ENCODE peak calls at places on chromosomes 3 and 15, in ten cellular contexts. M is glutamatergic neuron, Q is endothelial cell, H is adrenal gland, U is natural killer cell, B is pancreas, P is endothelial cell of umbilical vein, N is neural crest cell, X is NB4, A is AG09319. S is an unnamed sample.
A peak's percentile ranks its signal among the peaks of the same experiment; 100 is the strongest.

GRCh38 chr3:112104774-112105173 is 18.6 kb downstream of the C3orf52 start:
- DNase-seq in M (no peak), Q (no peak), H (no peak), U (no peak), B (no peak), P (no peak), N (no peak), X (no peak), A (no peak), S (no peak)

GRCh38 chr15:41024141-41024540 is 70.9 kb downstream of the CHAC1 start:
- DNase-seq in M (no peak), Q (no peak), H (no peak), U (no peak), B (no peak), P (no peak), N (no peak), X (no peak), A (peak; percentile 73), S (no peak)

GRCh38 chr15:34853001-34853758 is 57.8 kb upstream of the ACTC1 start:
- DNase-seq in M (no peak), Q (no peak), H (no peak), U (no peak), B (no peak), P (peak; percentile 82), N (no peak), X (no peak), A (peak; percentile 42), S (no peak)

GRCh38 chr3:14418670-14419250 is 16.4 kb downstream of the SLC6A6 start:
- DNase-seq in M (no peak), Q (no peak), H (no peak), U (no peak), B (no peak), P (no peak), N (no peak), X (peak; percentile 77), A (no peak), S (no peak)

GRCh38 chr3:56928379-56929068 is 126.8 kb upstream of the ARHGEF3 start:
- DNase-seq in M (no peak), Q (no peak), H (peak; percentile 66), U (no peak), B (no peak), P (peak; percentile 76), N (no peak), X (peak; percentile 77), A (no peak), S (no peak)

GRCh38 chr3:187945374-187945773 is 200.1 kb upstream of the BCL6 start:
- DNase-seq in M (no peak), Q (no peak), H (no peak), U (no peak), B (no peak), P (no peak), N (no peak), X (no peak), A (no peak), S (no peak)

GRCh38 chr3:111915905-111916304 is 56.8 kb downstream of the PHLDB2 start:
- DNase-seq in M (no peak), Q (no peak), H (no peak), U (no peak), B (no peak), P (peak; percentile 87), N (no peak), X (no peak), A (no peak), S (no peak)

GRCh38 chr3:33218072-33218445 is 551 bp downstream of the SUSD5 start:
- DNase-seq in M (no peak), Q (no peak), H (no peak), U (no peak), B (no peak), P (peak; percentile 57), N (peak; percentile 26), X (no peak), A (no peak), S (no peak)

GRCh38 chr3:52090131-52090548 is 33.8 kb upstream of the DUSP7 start:
- DNase-seq in M (no peak), Q (no peak), H (no peak), U (no peak), B (peak; percentile 6), P (peak; percentile 79), N (no peak), X (peak; percentile 64), A (peak; percentile 34), S (no peak)

GRCh38 chr3:52087728-52088127 is 31.4 kb upstream of the DUSP7 start:
- DNase-seq in M (no peak), Q (no peak), H (no peak), U (no peak), B (no peak), P (no peak), N (no peak), X (peak; percentile 49), A (no peak), S (no peak)

GRCh38 chr3:52090620-52091468 is 34.5 kb upstream of the DUSP7 start:
- DNase-seq in M (no peak), Q (no peak), H (no peak), U (no peak), B (peak; percentile 41), P (no peak), N (no peak), X (no peak), A (no peak), S (no peak)

GRCh38 chr3:52088445-52089367 is 32.3 kb upstream of the DUSP7 start:
- DNase-seq in M (peak; percentile 65), Q (no peak), H (no peak), U (no peak), B (peak; percentile 35), P (peak; percentile 44), N (peak; percentile 22), X (peak; percentile 95), A (no peak), S (no peak)

DNA sequence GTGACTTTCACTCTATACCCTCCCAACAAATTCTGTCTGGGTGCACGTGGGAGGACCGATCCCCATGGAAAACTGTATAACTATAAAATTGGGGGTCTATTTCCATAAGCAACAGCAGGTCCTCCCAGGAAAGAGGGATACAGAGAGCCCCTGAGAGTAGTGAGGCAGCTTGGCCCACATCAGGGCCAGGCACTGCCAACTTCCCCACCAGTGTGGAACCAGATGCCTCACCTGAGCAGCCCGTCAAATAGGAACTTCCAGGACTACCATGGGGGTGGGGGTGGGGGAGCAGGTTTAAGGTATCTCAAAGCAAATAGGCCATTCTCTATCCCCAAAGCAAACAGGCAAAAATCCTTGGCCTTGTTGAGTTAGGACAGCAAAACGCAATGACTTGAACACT is 33.3 kb upstream of the DUSP7 start:
- DNase-seq in M (no peak), Q (no peak), H (no peak), U (no peak), B (no peak), P (no peak), N (no peak), X (no peak), A (no peak), S (no peak)
- TF ChIP-seq CTCF in M (no peak), Q (no peak), H (no peak), U (no peak), B (no peak), P (no peak), N (no peak), X (no peak), A (no peak), S (no peak)

GRCh38 chr3:4997946-4998345 is 18.7 kb downstream of the BHLHE40 start:
- DNase-seq in M (no peak), Q (no peak), H (peak; percentile 18), U (no peak), B (no peak), P (no peak), N (no peak), X (no peak), A (no peak), S (no peak)

GRCh38 chr3:4995500-4996053 is 16.3 kb downstream of the BHLHE40 start:
- DNase-seq in M (no peak), Q (no peak), H (peak; percentile 49), U (no peak), B (no peak), P (no peak), N (no peak), X (no peak), A (no peak), S (no peak)

GRCh38 chr3:4996223-4996765 is 17.1 kb downstream of the BHLHE40 start:
- DNase-seq in M (no peak), Q (no peak), H (peak; percentile 41), U (no peak), B (no peak), P (no peak), N (no peak), X (no peak), A (no peak), S (no peak)

GRCh38 chr3:4994823-4995499 is 15.7 kb downstream of the BHLHE40 start:
- DNase-seq in M (no peak), Q (no peak), H (peak; percentile 94), U (no peak), B (no peak), P (peak; percentile 63), N (no peak), X (no peak), A (peak; percentile 64), S (no peak)

DNA sequence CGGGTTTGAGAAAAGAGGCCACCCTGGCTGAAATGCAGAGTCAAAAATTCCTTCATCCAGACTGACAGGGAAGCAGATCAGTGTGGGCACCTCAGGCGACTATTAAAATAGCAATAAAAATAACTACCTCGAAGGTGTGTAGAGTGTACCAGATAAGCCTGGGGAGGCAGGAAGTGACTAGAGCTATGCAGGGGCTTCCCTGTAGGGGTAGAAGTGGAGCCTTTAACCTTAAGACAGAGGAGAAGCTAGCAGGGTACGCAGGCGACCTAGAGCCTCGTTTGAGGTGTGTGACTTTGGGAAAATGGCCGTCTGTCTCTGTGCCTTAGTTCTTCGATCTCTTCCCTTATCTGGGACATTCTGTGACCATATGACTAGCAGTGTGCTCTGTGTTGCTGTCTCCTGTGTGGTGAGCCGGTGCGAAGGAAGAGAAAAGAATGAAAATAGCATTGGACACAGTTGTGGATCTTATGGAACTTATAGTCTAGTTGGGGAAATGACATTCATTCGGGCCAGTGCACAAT is 17.6 kb downstream of the BHLHE40 start:
- DNase-seq in M (no peak), Q (no peak), H (peak; percentile 40), U (no peak), B (no peak), P (no peak), N (no peak), X (no peak), A (no peak), S (no peak)
- TF ChIP-seq CTCF in M (no peak), Q (no peak), H (no peak), U (no peak), B (no peak), P (no peak), N (no peak), X (no peak), A (no peak), S (no peak)

DNA sequence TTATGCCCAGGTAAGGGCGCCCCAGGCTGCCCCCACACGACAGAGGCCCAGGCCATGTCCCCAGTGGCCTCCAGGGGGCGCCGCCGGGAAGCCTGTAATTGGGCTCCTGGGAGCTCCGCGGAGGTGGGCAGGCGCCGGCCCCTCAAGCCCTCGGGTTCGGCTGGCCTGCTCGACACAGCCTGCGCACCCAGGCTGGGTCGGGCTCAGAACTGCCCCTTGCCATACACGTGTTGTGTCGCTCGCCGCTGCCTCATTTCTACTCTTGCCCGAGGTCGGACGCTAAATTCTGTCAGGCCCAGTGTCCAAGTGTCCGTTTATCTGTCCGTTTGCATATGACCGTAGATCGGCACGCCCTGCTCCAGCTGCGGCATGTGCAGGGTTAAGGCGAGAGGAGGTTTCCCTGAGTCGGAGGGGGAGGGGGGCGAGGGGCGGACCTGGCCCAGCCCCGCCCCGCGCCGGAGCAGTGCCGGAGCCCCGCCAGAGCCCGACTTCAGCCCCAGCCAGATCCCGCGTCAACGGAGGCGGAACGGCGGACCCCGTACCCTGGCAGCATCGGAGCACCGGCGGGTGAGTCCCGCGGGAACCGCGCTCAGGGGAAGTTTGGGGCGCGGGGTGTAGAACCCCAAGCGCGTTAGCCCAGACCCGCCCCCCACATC is at the start of gene KLHDC8B:
- DNase-seq in M (peak; percentile 92), Q (peak; percentile 93), H (peak; percentile 96), U (peak; percentile 84), B (peak; percentile 89), P (peak; percentile 95), N (peak; percentile 91), X (peak; percentile 85), A (peak; percentile 62), S (peak; percentile 76)
- TF ChIP-seq CTCF in M (peak; percentile 98), Q (peak; percentile 91), H (peak; percentile 84), U (peak; percentile 97), B (peak; percentile 93), P (peak; percentile 93), N (peak; percentile 99), X (peak; percentile 83), A (peak; percentile 90), S (peak; percentile 79)

DNA sequence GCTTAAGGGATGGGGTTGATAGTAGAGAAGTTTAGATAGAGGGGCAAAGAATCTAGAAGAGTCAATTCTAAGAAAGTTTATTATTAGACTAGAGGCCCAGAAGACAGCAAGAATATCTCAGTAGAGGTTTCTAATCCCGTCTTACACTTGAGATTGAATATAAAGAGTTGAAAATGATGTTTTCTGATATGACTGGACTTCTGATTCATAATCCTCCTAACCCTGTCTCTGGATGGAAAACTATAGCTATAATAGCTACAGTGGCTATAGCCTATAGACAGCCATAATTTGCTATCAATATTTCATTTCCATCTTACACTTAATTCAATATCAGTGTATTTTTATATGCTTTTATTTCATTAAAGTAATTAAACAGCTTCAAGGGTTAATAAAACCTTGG is 60.0 kb downstream of the GAP43 start:
- DNase-seq in M (no peak), Q (no peak), H (no peak), U (no peak), B (no peak), P (no peak), N (no peak), X (no peak), A (no peak), S (no peak)
- TF ChIP-seq CTCF in M (no peak), Q (no peak), H (no peak), U (no peak), B (no peak), P (no peak), N (no peak), X (no peak), A (no peak), S (no peak)

S was measured in activated B cell treated with CpG ODN at 0.5 μM for 24 hours.